ENCODE peak calls at places on chromosomes 2 and 18, in seven cellular contexts. P is brain microvascular endothelial cell; C is kidney; N is AG09309; D is H9; O is NCI-H2081; E is activated T-helper 1 cell treated with anti-CD3 and anti-CD28 coated beads, Interleukin-2, amount 50 U/mL, for 16 hours. M is an unnamed sample.
A peak's percentile ranks its signal among the peaks of the same experiment; 100 is the strongest.

GRCh38 chr2:41727152-41727551 is 320.7 kb upstream of the PKDCC start:
- DNase-seq in P (no peak), D (no peak), O (no peak), C (no peak), N (no peak), E (no peak), M (no peak)

GRCh38 chr2:82339805-82340204 is 2035.3 kb upstream of the LRRTM1 start:
- DNase-seq in P (no peak), D (no peak), C (no peak), N (no peak), E (no peak), O (no peak), M (no peak)

GRCh38 chr18:68699043-68699442 is 15.9 kb downstream of the TMX3 start:
- DNase-seq in O (no peak), N (peak; percentile 76), D (no peak), P (no peak), C (no peak), E (no peak), M (peak; percentile 8)

GRCh38 chr2:65991864-65992554 is 442.9 kb upstream of the MEIS1 start:
- DNase-seq in E (no peak), P (no peak), D (no peak), N (no peak), O (no peak), C (no peak), M (no peak)

GRCh38 chr2:67974564-67975430 is 88.0 kb downstream of the C1D start:
- DNase-seq in C (peak; percentile 67), D (no peak), N (no peak), O (peak; percentile 19), P (no peak), E (no peak), M (peak; percentile 3)

GRCh38 chr2:2012505-2012904 is 268.2 kb upstream of the PXDN start:
- DNase-seq in N (no peak), C (peak; percentile 59), E (no peak), P (peak; percentile 75), O (no peak), D (no peak), M (no peak)

GRCh38 chr2:64808092-64808491 is 154.4 kb upstream of the SERTAD2 start:
- DNase-seq in N (no peak), P (no peak), C (no peak), D (no peak), E (no peak), O (no peak), M (no peak)

GRCh38 chr2:209772316-209772715 is 684 bp downstream of the UNC80 start:
- DNase-seq in N (no peak), C (no peak), D (no peak), E (no peak), P (no peak), O (peak; percentile 77), M (no peak)

GRCh38 chr18:27062802-27063201 is 122.3 kb downstream of the CHST9 start:
- DNase-seq in E (no peak), O (peak; percentile 12), N (no peak), D (no peak), C (no peak), P (no peak), M (no peak)

GRCh38 chr18:64134044-64134757 is 14.7 kb downstream of the LINC00305 start:
- DNase-seq in D (peak; percentile 42), N (no peak), E (no peak), C (no peak), O (peak; percentile 6), P (peak; percentile 27), M (peak; percentile 18)

M was measured in NCI-H226.